ENCODE peak calls at places on chromosome 19, in five cellular contexts. E, S, Q, D and N are unnamed samples.
A peak's percentile ranks its signal among the peaks of the same experiment; 100 is the strongest.

GRCh38 chr19:44748426-44749254 is at the start of gene BCL3:
- DNase-seq in E (peak; percentile 79), Q (peak; percentile 68), D (no peak), S (no peak), N (peak; percentile 51)

GRCh38 chr19:7888145-7888825 is at the start of gene LRRC8E:
- DNase-seq in Q (peak; percentile 76), D (no peak), S (no peak), E (no peak), N (no peak)

GRCh38 chr19:28436320-28436719 is 776.6 kb downstream of the UQCRFS1 start:
- DNase-seq in D (no peak), Q (no peak), E (no peak), S (no peak), N (no peak)

GRCh38 chr19:28960986-28961705 is 251.8 kb downstream of the UQCRFS1 start:
- DNase-seq in S (no peak), Q (no peak), D (no peak), E (no peak), N (no peak)

GRCh38 chr19:17348700-17349099 is 11.3 kb downstream of the GTPBP3 start:
- DNase-seq in D (peak; percentile 26), Q (no peak), E (no peak), S (peak; percentile 45), N (no peak)

GRCh38 chr19:7848779-7849457 is 18.9 kb downstream of the EVI5L start:
- DNase-seq in E (no peak), D (no peak), Q (no peak), S (no peak), N (no peak)

GRCh38 chr19:30425885-30426838 is 54.0 kb downstream of the ZNF536 start:
- DNase-seq in Q (no peak), D (no peak), E (no peak), S (no peak), N (no peak)

GRCh38 chr19:39150807-39151206 is 25.2 kb downstream of the PAK4 start:
- DNase-seq in E (no peak), D (no peak), S (no peak), Q (no peak), N (no peak)

GRCh38 chr19:17322854-17323253 is 11.8 kb downstream of the ANO8 start:
- DNase-seq in E (no peak), S (no peak), D (no peak), Q (no peak), N (no peak)

GRCh38 chr19:4980087-4980486 is 11.2 kb downstream of the KDM4B start:
- DNase-seq in S (no peak), D (peak; percentile 42), E (no peak), Q (no peak), N (no peak)

DNA sequence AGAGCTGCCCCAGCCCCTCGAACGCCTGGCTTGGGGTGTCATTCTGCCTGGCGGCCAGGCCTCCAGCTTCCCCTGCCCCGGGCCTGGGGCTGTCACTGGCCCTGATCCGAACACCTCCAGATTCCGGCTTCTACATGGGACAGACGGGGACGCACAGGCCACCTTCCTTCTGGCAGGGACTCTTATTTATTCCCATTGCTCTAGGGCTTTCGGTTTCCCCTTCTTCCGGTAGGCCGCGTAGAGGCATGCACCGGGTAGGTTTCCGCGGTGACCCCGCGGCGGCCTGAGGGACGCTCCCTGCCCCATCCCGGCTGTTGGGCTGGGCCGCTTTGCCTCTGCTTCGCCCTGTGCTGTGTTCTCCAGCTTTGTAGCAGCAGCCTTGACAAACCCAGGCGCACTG is 28.2 kb downstream of the CERS1 start:
- DNase-seq in E (no peak), Q (no peak), D (no peak), S (no peak), N (no peak)
- H3K36me3 ChIP-seq in E (peaks cover 23% of the 10 kb centered on the region), Q (peaks cover 25% of the 10 kb centered on the region), D (peaks cover 9% of the 10 kb centered on the region), S (peaks cover 70% of the 10 kb centered on the region), N (peaks cover 55% of the 10 kb centered on the region)

DNA sequence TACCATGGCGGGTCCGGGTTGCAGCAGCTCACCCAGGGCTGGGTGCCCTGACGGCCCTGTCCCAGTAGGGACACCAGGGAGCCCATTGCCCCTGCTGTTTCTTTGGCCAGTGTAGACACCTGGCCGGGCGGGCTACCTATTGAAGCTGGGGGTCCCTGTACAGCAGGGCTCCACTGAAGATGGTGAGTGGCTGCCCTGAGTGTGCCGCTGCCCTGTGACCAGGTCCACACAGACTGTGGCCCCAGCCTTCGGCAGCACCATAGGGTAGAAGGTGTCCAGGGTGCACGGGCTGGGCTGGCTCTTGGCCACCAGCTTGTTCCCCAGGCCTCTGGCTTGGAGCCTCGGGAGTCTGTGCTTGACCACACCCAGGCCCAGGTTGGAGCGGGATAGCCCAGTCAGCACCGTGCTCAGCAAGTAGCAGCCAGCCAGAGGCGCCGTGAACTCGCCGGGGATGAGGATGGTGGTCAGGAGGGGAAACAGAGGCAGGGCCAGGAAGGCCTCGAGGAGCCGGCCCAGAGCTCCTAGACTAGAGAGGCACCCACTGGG is 25.4 kb upstream of the NPAS1 start:
- DNase-seq in S (no peak), E (no peak), Q (no peak), D (no peak), N (no peak)
- H3K36me3 ChIP-seq in S (peaks cover 69% of the 10 kb centered on the region), E (peaks cover 9% of the 10 kb centered on the region), Q (peaks cover 5% of the 10 kb centered on the region), D (peaks cover 3% of the 10 kb centered on the region), N (peaks cover 71% of the 10 kb centered on the region)

DNA sequence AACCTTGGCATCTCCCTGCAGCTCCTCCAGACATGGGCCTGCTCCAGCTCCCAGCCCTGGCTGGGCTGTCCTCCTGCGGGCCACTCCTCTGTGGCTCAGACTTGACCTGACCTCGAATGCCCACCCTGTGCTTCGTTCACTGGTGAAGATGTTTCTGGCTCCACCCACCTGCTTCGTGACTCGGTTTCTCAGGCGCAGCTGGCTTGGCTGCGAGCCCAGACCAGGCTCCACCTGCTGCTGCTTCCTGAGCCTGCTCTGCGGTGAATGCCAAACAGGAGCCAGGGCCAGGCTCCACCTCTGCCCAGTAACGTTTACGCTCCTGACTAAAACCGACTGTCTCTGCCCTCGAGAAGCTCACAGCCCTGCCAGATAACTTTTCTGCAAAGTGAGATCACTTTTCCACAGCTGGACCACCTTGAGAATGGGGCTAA is 8.9 kb upstream of the RSPH6A start:
- DNase-seq in E (no peak), D (no peak), S (no peak), Q (no peak), N (no peak)
- H3K36me3 ChIP-seq in E (peaks cover 49% of the 10 kb centered on the region), D (peaks cover 10% of the 10 kb centered on the region), S (peaks cover 98% of the 10 kb centered on the region), Q (peaks cover 26% of the 10 kb centered on the region), N (no peaks in the 10 kb centered on the region)

GRCh38 chr19:579111-579841 is 6.9 kb downstream of the BSG start:
- DNase-seq in E (no peak), D (no peak), S (no peak), Q (no peak), N (no peak)
- H3K36me3 ChIP-seq in E (peaks cover 17% of the 10 kb centered on the region), D (peaks cover 6% of the 10 kb centered on the region), S (peaks cover 65% of the 10 kb centered on the region), Q (peaks cover 11% of the 10 kb centered on the region), N (peaks cover 50% of the 10 kb centered on the region)

GRCh38 chr19:2319551-2319950 is 8.8 kb downstream of the LSM7 start:
- DNase-seq in D (no peak), Q (no peak), S (no peak), E (no peak), N (no peak)
- H3K36me3 ChIP-seq in D (no peaks in the 10 kb centered on the region), Q (peaks cover 3% of the 10 kb centered on the region), S (peaks cover 43% of the 10 kb centered on the region), E (peaks cover 12% of the 10 kb centered on the region), N (no peaks in the 10 kb centered on the region)